ENCODE peak calls at places on chromosomes 13 and 19, in eight cellular contexts. M is IMR-90; B is T-helper 2 cell treated with Interferon-gamma antibody and Interleukin-4, amounts not matched to agents 5 μg/mL and 100 μg/mL, for 36 hours; I is RWPE2; U is iPS-NIHi11; F is C1 segment of cervical spinal cord; W is activated naive CD8-positive, alpha-beta T cell treated with anti-CD3 and anti-CD28 coated beads, Interleukin-2, amount 50 U/mL, for 16 hours; K is NCI-H2029. C is an unnamed sample.

GRCh38 chr13:60094385-60095088 is 69.2 kb downstream of the DIAPH3 start:
- DNase-seq in K (no peak), B (no peak), I (no peak), M (no peak), F (no peak), W (no peak), U (no peak), C (no peak)

GRCh38 chr13:61470801-61471200 is 55.2 kb upstream of the PCDH20 start:
- DNase-seq in F (no peak), U (no peak), I (no peak), M (no peak), K (no peak), W (no peak), B (no peak), C (no peak)

GRCh38 chr19:13987101-13987890 is 18.8 kb downstream of the RFX1 start:
- DNase-seq in K (peak; percentile 68), W (no peak), B (no peak), U (no peak), I (no peak), M (no peak), F (no peak), C (no peak)

GRCh38 chr13:110431851-110432294 is 124.8 kb downstream of the COL4A2 start:
- DNase-seq in W (no peak), U (no peak), K (no peak), F (no peak), M (no peak), B (no peak), I (no peak), C (no peak)

GRCh38 chr19:39351537-39352037 is 9.4 kb downstream of the SAMD4B start:
- DNase-seq in B (peak; percentile 76), I (no peak), M (peak; percentile 28), U (no peak), W (no peak), K (no peak), F (no peak), C (no peak)

GRCh38 chr13:94705081-94705751 is 7.1 kb downstream of the SOX21 start:
- DNase-seq in U (no peak), F (no peak), K (no peak), W (no peak), B (no peak), M (no peak), I (no peak), C (no peak)

GRCh38 chr19:40321566-40322270 is 26.5 kb downstream of the C19orf47 start:
- DNase-seq in B (no peak), U (no peak), K (no peak), I (no peak), M (no peak), F (no peak), W (no peak), C (no peak)

GRCh38 chr13:114068723-114069322 is 63.6 kb downstream of the RASA3 start:
- DNase-seq in K (no peak), F (no peak), W (no peak), I (no peak), U (no peak), B (no peak), M (peak; percentile 77), C (no peak)

GRCh38 chr19:13155472-13156284 is 5.5 kb downstream of the IER2 start:
- DNase-seq in K (no peak), U (peak; percentile 78), W (no peak), F (no peak), M (peak; percentile 76), B (peak; percentile 85), I (peak; percentile 82), C (no peak)

GRCh38 chr19:31337007-31337914 is 12.0 kb downstream of the TSHZ3 start:
- DNase-seq in B (no peak), I (no peak), W (no peak), K (no peak), F (no peak), U (no peak), M (no peak), C (no peak)

GRCh38 chr19:28332351-28332750 is 880.6 kb downstream of the UQCRFS1 start:
- DNase-seq in F (no peak), B (no peak), M (no peak), W (no peak), I (no peak), U (no peak), K (no peak), C (no peak)

GRCh38 chr13:108895220-108895704 is 265.9 kb downstream of the MYO16 start:
- DNase-seq in I (no peak), U (no peak), W (no peak), K (peak; percentile 59), B (no peak), M (peak; percentile 69), F (no peak), C (no peak)

GRCh38 chr19:19385900-19386339 is 19.6 kb upstream of the GATAD2A start:
- DNase-seq in F (no peak), I (no peak), K (peak; percentile 62), W (no peak), B (no peak), U (peak; percentile 56), M (no peak), C (no peak)

GRCh38 chr13:45333973-45334922 is 6.7 kb downstream of the TPT1 start:
- DNase-seq in M (peak; percentile 62), U (no peak), K (no peak), B (peak; percentile 47), W (no peak), I (no peak), F (no peak), C (no peak)

GRCh38 chr19:19274716-19275115 is 1.6 kb upstream of the TM6SF2 start:
- DNase-seq in B (no peak), K (no peak), I (no peak), U (peak; percentile 8), F (no peak), M (no peak), W (no peak), C (no peak)